ENCODE peak calls at places on chromosomes 13 and 19, in six cellular contexts. G, J, W, F, O and X are unnamed samples.
A peak's percentile ranks its signal among the peaks of the same experiment; 100 is the strongest.

GRCh38 chr13:101915755-101916107 is 463.3 kb downstream of the ITGBL1 start:
- DNase-seq in W (no peak), O (no peak), G (no peak), F (no peak), J (no peak), X (no peak)

GRCh38 chr19:29871143-29871542 is 59.4 kb downstream of the CCNE1 start:
- DNase-seq in G (no peak), F (peak; percentile 19), W (no peak), J (no peak), O (no peak), X (no peak)

GRCh38 chr19:45768644-45769053 is 403 bp downstream of the SIX5 start:
- DNase-seq in W (no peak), G (peak; percentile 55), O (no peak), J (peak; percentile 45), F (no peak), X (no peak)

GRCh38 chr13:30241537-30241936 is 65.8 kb downstream of the KATNAL1 start:
- DNase-seq in F (no peak), J (no peak), G (no peak), O (no peak), W (no peak), X (peak; percentile 53)

GRCh38 chr19:21483589-21484170 is 21.7 kb upstream of the ZNF429 start:
- DNase-seq in J (peak; percentile 40), F (no peak), G (peak; percentile 15), W (no peak), O (peak; percentile 79), X (peak; percentile 1)

GRCh38 chr19:661427-662196 is 1.4 kb downstream of the RNF126 start:
- DNase-seq in J (no peak), G (no peak), F (no peak), W (no peak), O (no peak), X (peak; percentile 18)

GRCh38 chr19:47762615-47763308 is 15.7 kb upstream of the SELENOW start:
- DNase-seq in G (peak; percentile 21), O (no peak), W (no peak), J (no peak), F (no peak), X (no peak)

GRCh38 chr19:10007366-10007765 is 2.9 kb downstream of the COL5A3 start:
- DNase-seq in O (no peak), G (no peak), J (no peak), F (no peak), W (no peak), X (peak; percentile 19)

GRCh38 chr13:99416411-99417121 is 84.7 kb upstream of the TM9SF2 start:
- DNase-seq in J (no peak), F (no peak), W (no peak), O (peak; percentile 56), G (no peak), X (no peak)

GRCh38 chr13:99415014-99415650 is 86.1 kb upstream of the TM9SF2 start:
- DNase-seq in F (peak; percentile 28), O (peak; percentile 58), J (no peak), W (no peak), G (no peak), X (no peak)

GRCh38 chr13:99412856-99413255 is 88.4 kb upstream of the TM9SF2 start:
- DNase-seq in F (no peak), J (no peak), O (no peak), W (no peak), G (no peak), X (no peak)

GRCh38 chr13:99415851-99416331 is 85.4 kb upstream of the TM9SF2 start:
- DNase-seq in F (no peak), W (no peak), J (no peak), G (no peak), O (peak; percentile 54), X (no peak)

DNA sequence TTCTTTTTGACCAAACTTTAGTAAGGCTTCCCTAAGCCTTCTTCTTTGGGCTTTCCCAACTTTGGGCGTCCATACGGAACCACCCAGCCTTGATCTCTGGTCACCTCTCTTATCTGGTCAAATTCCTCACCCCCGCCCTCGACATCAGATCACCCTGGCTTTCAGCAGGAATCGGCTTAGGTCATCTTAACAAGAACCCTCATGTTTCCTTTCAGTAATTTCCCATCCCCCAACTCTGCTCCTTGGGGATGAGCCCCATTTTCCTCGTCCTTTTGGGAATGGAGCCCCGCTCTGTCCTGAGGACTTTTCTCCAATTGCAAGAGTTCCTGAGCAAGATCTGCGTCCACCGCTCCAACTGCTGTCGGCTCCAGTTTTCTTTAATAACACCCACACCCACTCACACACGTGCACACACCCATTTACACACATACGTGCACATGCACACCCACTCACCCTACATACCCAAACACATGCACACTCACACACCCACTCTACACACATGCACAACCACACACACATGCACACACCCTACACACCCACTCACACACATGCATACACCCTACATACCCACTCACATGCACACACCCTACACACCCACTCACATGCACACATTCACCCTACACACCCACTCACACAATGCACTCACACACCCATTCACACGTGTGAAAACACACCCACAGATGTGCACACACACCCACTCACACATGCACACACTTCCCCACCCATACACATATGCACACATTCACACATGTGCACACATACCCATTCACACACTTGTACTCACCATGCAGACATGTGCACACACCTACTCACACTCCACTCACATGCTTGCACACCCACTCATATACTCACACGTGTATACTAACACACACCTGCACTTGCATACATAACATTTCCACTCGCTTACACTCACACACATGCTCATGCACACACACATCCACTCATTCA is 87.0 kb upstream of the TM9SF2 start:
- DNase-seq in F (peak; percentile 18), J (no peak), O (peak; percentile 28), W (no peak), G (no peak), X (no peak)
- H3K4me3 ChIP-seq in F (no peak overlapping the region), J (no peak overlapping the region), O (no peak overlapping the region), W (no peak overlapping the region), G (no peak overlapping the region), X (no peak overlapping the region)

DNA sequence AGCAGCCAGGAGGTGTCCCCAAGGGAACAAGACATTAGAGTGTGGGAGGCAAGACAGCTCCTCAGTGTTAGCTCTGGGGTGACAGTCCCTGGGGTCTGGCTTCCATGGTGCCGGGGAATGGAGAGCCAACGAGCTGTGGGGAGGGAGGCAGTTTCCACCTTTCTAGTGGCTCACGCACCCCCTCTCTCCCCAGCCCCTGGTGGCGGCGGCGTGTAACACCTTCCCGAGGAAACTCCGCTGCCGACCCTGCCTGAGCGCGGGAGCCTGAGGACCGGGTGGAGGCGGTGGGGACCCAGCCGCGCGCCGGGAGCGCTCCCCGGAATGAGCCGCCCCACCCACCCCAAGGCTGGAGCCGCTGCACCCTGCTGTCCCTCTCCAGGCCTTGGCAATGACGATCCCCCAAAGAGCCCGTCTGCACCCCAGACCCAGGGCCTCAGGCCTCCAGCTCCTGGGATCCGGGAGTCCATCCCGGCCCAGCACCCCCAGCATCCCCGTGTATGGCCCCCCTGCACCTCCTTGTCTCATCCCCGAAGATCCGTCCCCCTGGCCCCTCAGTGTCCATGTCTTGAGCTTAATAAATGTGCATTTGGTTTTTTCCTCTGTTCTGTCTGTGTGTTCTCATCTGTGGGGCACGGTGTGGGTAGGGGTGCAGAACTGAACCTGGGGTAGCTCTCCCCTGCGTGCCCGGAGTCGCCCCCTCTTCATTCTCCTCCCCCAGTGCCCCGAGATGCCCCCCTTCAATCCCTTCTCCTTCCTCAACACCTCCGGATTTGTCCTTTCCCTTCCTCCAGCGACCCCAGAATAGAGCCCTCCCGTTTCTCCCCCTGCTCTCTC is 617 bp upstream of the FXYD5 start:
- DNase-seq in O (peak; percentile 82), W (no peak), J (no peak), F (no peak), G (no peak), X (no peak)
- TF ChIP-seq CTCF in O (peak; percentile 65), W (peak; percentile 78), J (no peak), F (peak; percentile 56), G (peak; percentile 42), X (peak; percentile 75)

GRCh38 chr19:5805465-5806132 is 732 bp downstream of the NRTN start:
- DNase-seq in W (no peak), F (no peak), O (peak; percentile 90), G (peak; percentile 23), J (peak; percentile 79), X (peak; percentile 24)
- H3K4me3 ChIP-seq in W (no peak overlapping the region), F (peak overlapping the region; percentile 25), O (peak overlapping the region; percentile 35), G (no peak overlapping the region), J (peak overlapping the region; percentile 35), X (no peak overlapping the region)

DNA sequence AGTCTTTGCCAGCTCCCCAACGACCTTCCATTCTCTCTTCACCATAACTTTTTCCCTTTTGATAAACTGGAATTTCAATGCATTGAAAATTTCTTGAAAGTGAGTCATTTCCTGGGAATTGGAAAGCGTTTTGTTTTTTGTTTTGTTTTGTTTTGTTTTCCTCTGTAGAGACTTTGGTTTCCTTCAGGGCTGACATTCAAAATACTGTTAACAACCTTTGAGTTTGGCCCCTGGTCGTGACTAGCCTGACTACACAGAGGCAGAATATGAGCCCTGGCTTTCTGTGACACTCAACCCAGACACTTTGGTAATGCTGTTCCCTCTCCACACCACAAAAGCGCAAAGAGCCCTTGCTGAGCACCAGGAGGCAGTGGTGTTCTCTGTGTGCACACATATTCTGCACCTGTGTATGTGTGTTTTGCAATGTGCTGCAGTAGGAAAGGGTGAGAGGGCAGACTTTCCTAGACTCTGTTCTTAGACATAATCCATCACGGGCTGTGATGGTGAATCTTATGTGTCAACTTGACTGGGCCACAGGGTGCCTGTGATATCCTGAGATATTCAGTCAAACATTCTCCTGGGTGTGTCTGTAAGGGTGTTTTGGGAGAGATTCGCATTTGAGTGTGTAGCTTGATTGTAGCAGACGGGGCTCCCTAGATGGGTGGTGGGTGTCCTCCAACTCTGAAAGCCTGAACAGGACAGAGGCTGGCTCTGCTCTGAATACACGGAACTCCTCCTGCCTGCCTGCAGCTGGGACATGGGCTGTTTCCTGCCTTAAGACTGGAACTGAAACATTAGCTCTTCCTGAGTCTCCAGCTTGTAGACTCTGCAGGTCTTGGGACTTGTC is 29.5 kb upstream of the ANKRD10 start:
- DNase-seq in W (no peak), O (no peak), J (no peak), G (peak; percentile 80), F (no peak), X (peak; percentile 69)
- TF ChIP-seq CTCF in W (peak; percentile 72), O (peak; percentile 55), J (no peak), G (peak; percentile 74), F (peak; percentile 34), X (peak; percentile 79)

DNA sequence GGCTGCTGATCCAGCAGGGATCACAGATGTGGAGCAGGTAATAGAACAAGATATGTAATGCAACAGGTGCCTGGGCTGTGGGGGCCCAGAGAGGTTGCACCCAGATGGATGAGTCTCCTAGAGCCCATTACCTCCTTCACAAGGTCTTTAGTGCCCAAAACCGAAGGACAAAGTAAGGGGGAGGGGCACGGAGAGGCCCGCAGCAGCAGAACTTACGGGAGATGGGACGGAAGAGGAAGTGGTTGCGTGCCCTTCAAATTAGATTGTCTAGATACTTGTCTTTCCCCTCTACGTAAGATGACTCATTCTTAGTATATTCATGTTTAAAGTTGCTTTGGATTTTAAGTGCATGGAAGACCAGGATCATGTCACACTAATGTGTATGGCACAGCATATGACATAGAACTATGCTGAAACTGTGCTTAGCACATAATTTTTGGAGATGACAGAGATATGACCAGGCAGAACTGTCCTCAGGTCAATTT is 5.7 kb upstream of the MRPS31 start:
- DNase-seq in J (no peak), W (no peak), F (no peak), G (peak; percentile 23), O (no peak), X (no peak)
- H3K4me3 ChIP-seq in J (no peak overlapping the region), W (no peak overlapping the region), F (no peak overlapping the region), G (no peak overlapping the region), O (no peak overlapping the region), X (no peak overlapping the region)

DNA sequence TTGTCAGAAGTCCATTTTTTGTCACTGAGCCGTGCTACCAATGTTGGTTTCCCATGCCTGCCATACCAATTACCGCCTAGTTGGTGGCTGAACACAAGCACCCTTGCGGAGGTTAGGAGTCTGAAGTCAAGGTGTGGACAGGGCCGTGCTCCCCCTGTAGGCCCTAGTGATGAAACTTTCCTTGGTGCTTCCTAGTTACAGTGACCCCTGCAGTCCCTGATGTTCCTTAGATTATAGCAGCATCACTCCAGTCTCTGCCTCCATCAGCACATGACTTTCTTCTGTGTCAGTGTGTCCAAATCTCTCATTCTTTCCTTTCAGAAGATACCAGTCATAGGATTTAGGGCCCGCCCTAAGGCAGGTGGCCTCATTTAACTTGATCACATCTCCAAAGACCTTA is 99.0 kb downstream of the MYO16 start:
- DNase-seq in J (no peak), G (no peak), F (no peak), O (no peak), W (no peak), X (no peak)
- TF ChIP-seq CTCF in J (no peak), G (no peak), F (peak; percentile 12), O (no peak), W (no peak), X (no peak)